ENCODE peak calls at places on chromosomes 4 and X, in six cellular contexts. G is HT-29; Q is activated naive CD4-positive, alpha-beta T cell treated with anti-CD3 and anti-CD28 coated beads, Interleukin-2, amount 10 ng/mL, durations not matched to agents 7 days and 5 days; R is GOT3; T is neuronal stem cell; J is naive B cell. N is an unnamed sample.

GRCh38 chr4:76499461-76499860 is 64.4 kb downstream of the SHROOM3 start:
- DNase-seq in G (no peak), Q (no peak), R (no peak), T (no peak), J (peak), N (no peak)

GRCh38 chr4:25970691-25971427 is 56.8 kb downstream of the SMIM20 start:
- DNase-seq in G (peak), Q (no peak), R (no peak), T (no peak), J (no peak), N (no peak)

GRCh38 chr4:150302553-150302952 is 224.3 kb downstream of the DCLK2 start:
- DNase-seq in G (no peak), Q (no peak), R (no peak), T (no peak), J (no peak), N (no peak)

GRCh38 chrX:23008431-23009099 is 8.8 kb downstream of the DDX53 start:
- DNase-seq in G (peak), Q (no peak), R (no peak), T (no peak), J (no peak), N (peak)

GRCh38 chr4:128221556-128221955 is 66.1 kb downstream of the PGRMC2 start:
- DNase-seq in G (no peak), Q (no peak), R (no peak), T (no peak), J (no peak), N (no peak)

GRCh38 chrX:51155566-51155965 is 177.1 kb upstream of the NUDT10 start:
- DNase-seq in G (no peak), Q (no peak), R (no peak), T (no peak), J (no peak), N (no peak)

GRCh38 chrX:21940356-21940829 is at the start of gene SMS:
- DNase-seq in G (peak), Q (peak), R (no peak), T (no peak), J (peak), N (peak)

GRCh38 chrX:84188320-84188834 is 378 bp upstream of the RPS6KA6 start:
- DNase-seq in G (peak), Q (no peak), R (no peak), T (no peak), J (no peak), N (peak)

GRCh38 chrX:154539077-154539476 is 7.6 kb downstream of the G6PD start:
- DNase-seq in G (no peak), Q (no peak), R (no peak), T (no peak), J (no peak), N (no peak)

GRCh38 chr4:15562114-15562513 is 92.4 kb downstream of the CC2D2A start:
- DNase-seq in G (no peak), Q (no peak), R (no peak), T (no peak), J (no peak), N (no peak)